ENCODE peak calls at places on chromosomes 1 and 21, in seven cellular contexts. E, C, L, D, H, Y and A are unnamed samples.

GRCh38 chr1:218547901-218548730 is 203.0 kb downstream of the TGFB2 start:
- DNase-seq in E (no peak), C (no peak), L (no peak), D (no peak), H (no peak), Y (no peak), A (no peak)

GRCh38 chr21:19908386-19908785 is 1089.8 kb upstream of the NCAM2 start:
- DNase-seq in E (no peak), C (no peak), L (no peak), D (no peak), H (no peak), Y (no peak), A (no peak)

GRCh38 chr21:43767980-43768867 is 7.9 kb downstream of the CSTB start:
- DNase-seq in E (peak), C (peak), L (peak), D (no peak), H (peak), Y (peak), A (peak)

GRCh38 chr1:156900019-156900718 is 6.7 kb downstream of the PEAR1 start:
- DNase-seq in E (no peak), C (no peak), L (peak), D (no peak), H (peak), Y (peak), A (peak)

GRCh38 chr1:116330846-116331245 is 42.2 kb upstream of the ATP1A1 start:
- DNase-seq in E (no peak), C (no peak), L (no peak), D (no peak), H (no peak), Y (no peak), A (no peak)

GRCh38 chr1:153775432-153776311 is 465 bp downstream of the SLC27A3 start:
- DNase-seq in E (peak), C (peak), L (peak), D (peak), H (peak), Y (peak), A (peak)

GRCh38 chr1:1893997-1894353 is 3.1 kb upstream of the GNB1 start:
- DNase-seq in E (no peak), C (no peak), L (no peak), D (no peak), H (no peak), Y (no peak), A (no peak)

GRCh38 chr1:2015383-2015735 is 3.8 kb upstream of the GABRD start:
- DNase-seq in E (no peak), C (no peak), L (no peak), D (no peak), H (no peak), Y (no peak), A (no peak)

GRCh38 chr1:199173356-199173755 is 534.5 kb downstream of the PTPRC start:
- DNase-seq in E (no peak), C (no peak), L (peak), D (no peak), H (no peak), Y (peak), A (peak)

GRCh38 chr1:201269900-201270410 is 13.4 kb upstream of the PKP1 start:
- DNase-seq in E (no peak), C (no peak), L (no peak), D (no peak), H (no peak), Y (no peak), A (no peak)

GRCh38 chr1:1296070-1297061 is 11.4 kb downstream of the ACAP3 start:
- DNase-seq in E (no peak), C (no peak), L (no peak), D (no peak), H (no peak), Y (no peak), A (no peak)

GRCh38 chr1:54317084-54317483 is 89.1 kb downstream of the SSBP3 start:
- DNase-seq in E (no peak), C (no peak), L (no peak), D (no peak), H (no peak), Y (peak), A (no peak)

GRCh38 chr1:30920827-30921226 is 12.3 kb upstream of the SDC3 start:
- DNase-seq in E (no peak), C (no peak), L (peak), D (no peak), H (no peak), Y (peak), A (peak)

GRCh38 chr1:29708818-29709710 is 472.7 kb downstream of the PTPRU start:
- DNase-seq in E (no peak), C (no peak), L (peak), D (no peak), H (no peak), Y (peak), A (peak)

GRCh38 chr1:192477630-192478029 is 97.9 kb upstream of the RGS1 start:
- DNase-seq in E (no peak), C (no peak), L (peak), D (no peak), H (no peak), Y (peak), A (peak)

GRCh38 chr1:119910617-119911016 is 14.3 kb upstream of the ADAM30 start:
- DNase-seq in E (no peak), C (no peak), L (no peak), D (no peak), H (no peak), Y (no peak), A (no peak)

GRCh38 chr1:229839800-229840199 is 213.8 kb downstream of the URB2 start:
- DNase-seq in E (no peak), C (no peak), L (no peak), D (no peak), H (no peak), Y (no peak), A (no peak)

GRCh38 chr1:1318131-1318652 is 6.3 kb downstream of the INTS11 start:
- DNase-seq in E (peak), C (peak), L (peak), D (peak), H (peak), Y (peak), A (peak)

GRCh38 chr21:42784276-42784675 is 95.1 kb downstream of the WDR4 start:
- DNase-seq in E (peak), C (no peak), L (no peak), D (peak), H (no peak), Y (no peak), A (no peak)

GRCh38 chr1:41900611-41901444 is 17.9 kb downstream of the HIVEP3 start:
- DNase-seq in E (no peak), C (no peak), L (no peak), D (no peak), H (no peak), Y (peak), A (peak)

GRCh38 chr1:58922302-58923089 is 138.6 kb upstream of the JUN start:
- DNase-seq in E (peak), C (peak), L (peak), D (peak), H (peak), Y (peak), A (peak)

GRCh38 chr1:23720256-23720995 is 22.8 kb upstream of the ELOA start:
- DNase-seq in E (no peak), C (no peak), L (peak), D (no peak), H (no peak), Y (no peak), A (no peak)

GRCh38 chr1:205774277-205775014 is 836 bp downstream of the RAB29 start:
- DNase-seq in E (no peak), C (peak), L (peak), D (no peak), H (peak), Y (peak), A (peak)

GRCh38 chr1:204065174-204065985 is 7.5 kb upstream of the SOX13 start:
- DNase-seq in E (peak), C (peak), L (peak), D (peak), H (no peak), Y (no peak), A (peak)

GRCh38 chr1:43144228-43144627 is 27.9 kb downstream of the EBNA1BP2 start:
- DNase-seq in E (no peak), C (no peak), L (peak), D (no peak), H (no peak), Y (peak), A (no peak)

GRCh38 chr1:179786815-179787736 is 44.0 kb downstream of the FAM163A start:
- DNase-seq in E (no peak), C (no peak), L (no peak), D (peak), H (no peak), Y (no peak), A (no peak)

GRCh38 chr1:55252942-55253589 is 37.9 kb upstream of the USP24 start:
- DNase-seq in E (no peak), C (no peak), L (no peak), D (no peak), H (no peak), Y (no peak), A (no peak)

GRCh38 chr1:232876506-232877360 is 71.5 kb downstream of the MAP10 start:
- DNase-seq in E (no peak), C (no peak), L (no peak), D (no peak), H (no peak), Y (no peak), A (no peak)

GRCh38 chr21:42654179-42654912 is 925 bp downstream of the PDE9A start:
- DNase-seq in E (peak), C (no peak), L (no peak), D (no peak), H (peak), Y (no peak), A (peak)

GRCh38 chr1:61781151-61781550 is 38.9 kb downstream of the PATJ start:
- DNase-seq in E (no peak), C (no peak), L (no peak), D (no peak), H (no peak), Y (no peak), A (no peak)

GRCh38 chr1:238113222-238113621 is 222.5 kb upstream of the ZP4 start:
- DNase-seq in E (no peak), C (no peak), L (no peak), D (no peak), H (no peak), Y (no peak), A (no peak)

GRCh38 chr21:20997633-20998455 is at the start of gene NCAM2:
- DNase-seq in E (peak), C (peak), L (peak), D (peak), H (peak), Y (peak), A (peak)

GRCh38 chr1:1290238-1290731 is 10.0 kb downstream of the SCNN1D start:
- DNase-seq in E (peak), C (peak), L (peak), D (no peak), H (peak), Y (peak), A (no peak)

GRCh38 chr1:149997585-149998262 is 12.8 kb downstream of the OTUD7B start:
- DNase-seq in E (no peak), C (no peak), L (no peak), D (no peak), H (no peak), Y (no peak), A (no peak)

GRCh38 chr1:101653482-101653946 is 343.2 kb downstream of the OLFM3 start:
- DNase-seq in E (no peak), C (no peak), L (peak), D (no peak), H (no peak), Y (no peak), A (no peak)

GRCh38 chr1:93734999-93735398 is 53.4 kb upstream of the BCAR3 start:
- DNase-seq in E (no peak), C (no peak), L (no peak), D (no peak), H (no peak), Y (no peak), A (no peak)
- TF ChIP-seq CTCF in E (no peak), C (no peak), L (peak), D (no peak), H (peak), Y (peak), A (peak)

DNA sequence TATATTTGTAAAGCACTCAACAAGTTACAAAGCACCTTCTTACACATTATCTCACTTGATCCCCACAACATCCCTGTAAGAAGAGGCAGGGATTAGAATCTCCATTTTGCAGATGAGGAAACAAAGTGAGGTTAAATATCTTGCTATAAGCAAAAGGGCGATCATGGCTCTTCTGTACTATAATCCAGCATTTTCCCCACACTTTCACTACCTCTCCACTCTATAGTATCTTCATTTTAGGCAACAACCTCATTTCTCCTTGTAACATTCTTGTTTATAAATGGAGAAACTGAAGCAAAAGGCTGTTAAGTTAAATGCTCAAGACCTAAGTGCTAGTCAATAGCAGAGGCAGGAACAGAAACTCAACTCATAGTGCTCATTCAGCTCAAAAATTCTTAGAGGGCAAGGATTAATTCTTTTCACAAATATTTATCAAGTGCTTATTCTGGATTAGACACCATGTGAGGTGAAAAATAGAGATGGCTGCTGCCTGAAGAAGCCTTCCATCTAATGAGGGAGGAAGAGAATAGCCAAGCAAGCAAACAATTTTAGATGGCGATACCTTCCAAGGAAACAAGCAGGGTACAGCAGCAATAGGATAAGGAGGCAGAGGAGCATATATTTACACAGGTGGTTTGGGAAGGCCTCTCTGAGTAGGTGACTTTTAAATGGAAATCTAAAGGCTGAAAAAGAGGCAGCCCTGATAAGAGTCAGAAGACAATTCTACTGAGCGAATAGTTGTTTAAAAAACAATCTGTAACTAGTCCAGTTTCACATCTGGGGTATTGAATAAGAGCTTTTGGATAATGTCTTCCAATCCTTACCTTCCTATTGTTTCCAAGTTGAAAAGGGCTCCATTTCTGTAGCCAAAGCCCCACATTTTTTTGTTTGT is 3.5 kb downstream of the ERRFI1 start:
- DNase-seq in E (no peak), C (no peak), L (peak), D (no peak), H (no peak), Y (peak), A (peak)
- H3K4me3 ChIP-seq in E (no peak), C (peak), L (peak), D (no peak), H (peak), Y (no peak), A (peak)

GRCh38 chr1:49677706-49678105 is 346.0 kb downstream of the AGBL4 start:
- DNase-seq in E (no peak), C (no peak), L (no peak), D (no peak), H (no peak), Y (no peak), A (no peak)
- TF ChIP-seq CTCF in E (no peak), C (no peak), L (no peak), D (no peak), H (no peak), Y (no peak), A (no peak)

GRCh38 chr1:26075421-26076144 is 8.2 kb upstream of the TRIM63 start:
- DNase-seq in E (no peak), C (peak), L (no peak), D (no peak), H (no peak), Y (no peak), A (no peak)
- H3K4me3 ChIP-seq in E (no peak), C (no peak), L (no peak), D (no peak), H (no peak), Y (no peak), A (no peak)

GRCh38 chr1:47388548-47389238 is 27.4 kb upstream of the FOXE3 start:
- DNase-seq in E (peak), C (peak), L (peak), D (peak), H (no peak), Y (peak), A (peak)

GRCh38 chr1:47387921-47388509 is 28.1 kb upstream of the FOXE3 start:
- DNase-seq in E (no peak), C (no peak), L (no peak), D (no peak), H (no peak), Y (no peak), A (no peak)

GRCh38 chr1:47389735-47390134 is 26.4 kb upstream of the FOXE3 start:
- DNase-seq in E (no peak), C (no peak), L (no peak), D (no peak), H (no peak), Y (no peak), A (no peak)

GRCh38 chr1:47393141-47393540 is 22.9 kb upstream of the FOXE3 start:
- DNase-seq in E (no peak), C (no peak), L (no peak), D (no peak), H (no peak), Y (peak), A (no peak)

DNA sequence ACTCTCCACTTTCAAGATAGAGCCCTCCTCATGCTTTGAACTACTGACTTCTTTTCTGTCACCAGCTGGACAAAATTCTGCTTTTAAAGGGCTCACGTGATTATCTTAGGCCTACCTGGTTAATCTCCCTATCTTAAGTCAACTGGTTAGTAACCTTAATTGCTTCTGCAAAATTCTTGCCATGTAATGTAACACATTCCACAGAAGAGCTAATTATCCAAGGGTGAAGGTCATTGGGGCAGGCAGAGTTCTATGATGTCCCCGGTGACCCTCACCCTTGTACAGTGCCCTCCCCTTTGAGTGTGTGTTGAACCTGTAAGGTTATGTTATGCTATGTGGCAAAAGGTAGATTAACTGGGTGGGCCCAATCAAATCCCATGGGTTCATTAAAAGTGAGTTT is 25.2 kb upstream of the FOXE3 start:
- DNase-seq in E (no peak), C (no peak), L (no peak), D (no peak), H (no peak), Y (no peak), A (no peak)
- TF ChIP-seq CTCF in E (no peak), C (no peak), L (no peak), D (no peak), H (no peak), Y (no peak), A (no peak)

GRCh38 chr21:38494688-38495087 is 3.6 kb downstream of the ERG start:
- DNase-seq in E (no peak), C (no peak), L (peak), D (no peak), H (no peak), Y (peak), A (no peak)
- H3K4me3 ChIP-seq in E (no peak), C (peak), L (no peak), D (peak), H (peak), Y (no peak), A (no peak)